ENCODE peak calls at places on chromosomes 3 and 15, in six cellular contexts. One of them, this sample, is unnamed.

GRCh38 chr15:92528736-92529135 is 126.8 kb downstream of the FAM174B start:
- DNase-seq in NCI-H1436: no peak
- DNase-seq in SJSA1: no peak
- DNase-seq in stimulated activated CD8-positive, alpha-beta memory T cell treated with anti-CD3 and anti-CD28 coated beads, Interleukin-4, amount 100 ng/mL, for 24 hours: no peak
- DNase-seq in fibroblast of the aortic adventitia: no peak
- DNase-seq in left ventricle myocardium superior: no peak
- DNase-seq in this sample: no peak

GRCh38 chr3:120202363-120202762 is 82.7 kb downstream of the GPR156 start:
- DNase-seq in NCI-H1436: no peak
- DNase-seq in SJSA1: no peak
- DNase-seq in stimulated activated CD8-positive, alpha-beta memory T cell treated with anti-CD3 and anti-CD28 coated beads, Interleukin-4, amount 100 ng/mL, for 24 hours: no peak
- DNase-seq in fibroblast of the aortic adventitia: no peak
- DNase-seq in left ventricle myocardium superior: no peak
- DNase-seq in this sample: no peak

GRCh38 chr3:50559702-50560101 is 7.8 kb downstream of the C3orf18 start:
- DNase-seq in NCI-H1436: no peak
- DNase-seq in SJSA1: no peak
- DNase-seq in stimulated activated CD8-positive, alpha-beta memory T cell treated with anti-CD3 and anti-CD28 coated beads, Interleukin-4, amount 100 ng/mL, for 24 hours: no peak
- DNase-seq in fibroblast of the aortic adventitia: no peak
- DNase-seq in left ventricle myocardium superior: no peak
- DNase-seq in this sample: no peak

GRCh38 chr3:8622873-8623725 is 21.5 kb downstream of the SSUH2 start:
- DNase-seq in NCI-H1436: peak
- DNase-seq in SJSA1: peak
- DNase-seq in stimulated activated CD8-positive, alpha-beta memory T cell treated with anti-CD3 and anti-CD28 coated beads, Interleukin-4, amount 100 ng/mL, for 24 hours: no peak
- DNase-seq in fibroblast of the aortic adventitia: peak
- DNase-seq in left ventricle myocardium superior: peak
- DNase-seq in this sample: no peak

GRCh38 chr3:134197681-134198261 is 52.9 kb downstream of the RYK start:
- DNase-seq in NCI-H1436: peak
- DNase-seq in SJSA1: peak
- DNase-seq in stimulated activated CD8-positive, alpha-beta memory T cell treated with anti-CD3 and anti-CD28 coated beads, Interleukin-4, amount 100 ng/mL, for 24 hours: no peak
- DNase-seq in fibroblast of the aortic adventitia: peak
- DNase-seq in left ventricle myocardium superior: no peak
- DNase-seq in this sample: peak

GRCh38 chr3:147816770-147817169 is 407.6 kb downstream of the ZIC1 start:
- DNase-seq in NCI-H1436: peak
- DNase-seq in SJSA1: no peak
- DNase-seq in stimulated activated CD8-positive, alpha-beta memory T cell treated with anti-CD3 and anti-CD28 coated beads, Interleukin-4, amount 100 ng/mL, for 24 hours: no peak
- DNase-seq in fibroblast of the aortic adventitia: peak
- DNase-seq in left ventricle myocardium superior: peak
- DNase-seq in this sample: no peak

GRCh38 chr3:85255954-85256353 is 297.2 kb downstream of the CADM2 start:
- DNase-seq in NCI-H1436: no peak
- DNase-seq in SJSA1: no peak
- DNase-seq in stimulated activated CD8-positive, alpha-beta memory T cell treated with anti-CD3 and anti-CD28 coated beads, Interleukin-4, amount 100 ng/mL, for 24 hours: no peak
- DNase-seq in fibroblast of the aortic adventitia: no peak
- DNase-seq in left ventricle myocardium superior: no peak
- DNase-seq in this sample: no peak

GRCh38 chr3:76958231-76958630 is 81.7 kb upstream of the ROBO2 start:
- DNase-seq in NCI-H1436: no peak
- DNase-seq in SJSA1: no peak
- DNase-seq in stimulated activated CD8-positive, alpha-beta memory T cell treated with anti-CD3 and anti-CD28 coated beads, Interleukin-4, amount 100 ng/mL, for 24 hours: no peak
- DNase-seq in fibroblast of the aortic adventitia: no peak
- DNase-seq in left ventricle myocardium superior: no peak
- DNase-seq in this sample: no peak

GRCh38 chr3:32186097-32186496 is 52.4 kb upstream of the CMTM8 start:
- DNase-seq in NCI-H1436: no peak
- DNase-seq in SJSA1: no peak
- DNase-seq in stimulated activated CD8-positive, alpha-beta memory T cell treated with anti-CD3 and anti-CD28 coated beads, Interleukin-4, amount 100 ng/mL, for 24 hours: no peak
- DNase-seq in fibroblast of the aortic adventitia: no peak
- DNase-seq in left ventricle myocardium superior: no peak
- DNase-seq in this sample: no peak

GRCh38 chr3:142394921-142395622 is 52.8 kb downstream of the XRN1 start:
- DNase-seq in NCI-H1436: no peak
- DNase-seq in SJSA1: no peak
- DNase-seq in stimulated activated CD8-positive, alpha-beta memory T cell treated with anti-CD3 and anti-CD28 coated beads, Interleukin-4, amount 100 ng/mL, for 24 hours: no peak
- DNase-seq in fibroblast of the aortic adventitia: peak
- DNase-seq in left ventricle myocardium superior: no peak
- DNase-seq in this sample: no peak

GRCh38 chr3:166283856-166284255 is 446.6 kb upstream of the BCHE start:
- DNase-seq in NCI-H1436: no peak
- DNase-seq in SJSA1: no peak
- DNase-seq in stimulated activated CD8-positive, alpha-beta memory T cell treated with anti-CD3 and anti-CD28 coated beads, Interleukin-4, amount 100 ng/mL, for 24 hours: no peak
- DNase-seq in fibroblast of the aortic adventitia: peak
- DNase-seq in left ventricle myocardium superior: no peak
- DNase-seq in this sample: no peak

GRCh38 chr3:186021673-186022362 is 84.0 kb upstream of the TRA2B start:
- DNase-seq in NCI-H1436: no peak
- DNase-seq in SJSA1: peak
- DNase-seq in stimulated activated CD8-positive, alpha-beta memory T cell treated with anti-CD3 and anti-CD28 coated beads, Interleukin-4, amount 100 ng/mL, for 24 hours: no peak
- DNase-seq in fibroblast of the aortic adventitia: peak
- DNase-seq in left ventricle myocardium superior: no peak
- DNase-seq in this sample: peak

This sample was measured in DMS 273 treated with DMSO at 0.1 percent for 48 hours.